ENCODE peak calls at places on chromosomes 13 and 19, in seven cellular contexts. K, O, A, F, C, M and D are unnamed samples.

GRCh38 chr19:3983936-3984583 is 1.2 kb downstream of the EEF2 start:
- DNase-seq in K (peak), O (no peak), A (no peak), F (peak), C (no peak), M (no peak), D (no peak)

GRCh38 chr13:100102042-100102441 is 13.1 kb downstream of the PCCA start:
- DNase-seq in K (no peak), O (no peak), A (no peak), F (peak), C (no peak), M (no peak), D (no peak)

GRCh38 chr13:92842145-92842544 is 384.5 kb upstream of the GPC6 start:
- DNase-seq in K (no peak), O (no peak), A (no peak), F (peak), C (no peak), M (no peak), D (no peak)

GRCh38 chr13:98507060-98507797 is 69.7 kb downstream of the STK24 start:
- DNase-seq in K (no peak), O (no peak), A (no peak), F (peak), C (no peak), M (peak), D (no peak)

GRCh38 chr13:100521912-100522490 is 66.6 kb downstream of the GGACT start:
- DNase-seq in K (no peak), O (no peak), A (no peak), F (no peak), C (no peak), M (no peak), D (no peak)

GRCh38 chr13:52405767-52406494 is at the start of gene THSD1:
- DNase-seq in K (peak), O (no peak), A (peak), F (peak), C (no peak), M (peak), D (peak)

GRCh38 chr13:25654332-25654731 is 282.6 kb downstream of the ATP8A2 start:
- DNase-seq in K (no peak), O (no peak), A (no peak), F (no peak), C (no peak), M (no peak), D (no peak)

GRCh38 chr13:88622362-88622973 is 951.3 kb downstream of the SLITRK5 start:
- DNase-seq in K (no peak), O (no peak), A (no peak), F (no peak), C (no peak), M (no peak), D (no peak)

GRCh38 chr19:10553943-10554381 is 10.3 kb downstream of the ATG4D start:
- DNase-seq in K (no peak), O (no peak), A (no peak), F (no peak), C (peak), M (no peak), D (peak)

GRCh38 chr19:54029930-54030490 is 33.7 kb downstream of the VSTM1 start:
- DNase-seq in K (peak), O (peak), A (no peak), F (peak), C (peak), M (peak), D (no peak)

GRCh38 chr19:35042056-35042730 is 672 bp downstream of the HPN start:
- DNase-seq in K (no peak), O (no peak), A (no peak), F (no peak), C (no peak), M (no peak), D (no peak)

GRCh38 chr19:42473686-42474085 is 30.9 kb upstream of the CXCL17 start:
- DNase-seq in K (no peak), O (no peak), A (no peak), F (no peak), C (no peak), M (no peak), D (no peak)

GRCh38 chr19:52200044-52200443 is 10.2 kb downstream of the PPP2R1A start:
- DNase-seq in K (no peak), O (no peak), A (no peak), F (peak), C (no peak), M (peak), D (no peak)

GRCh38 chr19:1181606-1182005 is 7.5 kb upstream of the SBNO2 start:
- DNase-seq in K (no peak), O (no peak), A (no peak), F (peak), C (no peak), M (no peak), D (no peak)

GRCh38 chr13:67549331-67549730 is 319.2 kb upstream of the PCDH9 start:
- DNase-seq in K (no peak), O (no peak), A (no peak), F (peak), C (no peak), M (no peak), D (no peak)

GRCh38 chr19:47240996-47241918 is 10.3 kb upstream of the BBC3 start:
- DNase-seq in K (peak), O (no peak), A (peak), F (peak), C (peak), M (peak), D (no peak)